ENCODE peak calls at places on chromosomes 16 and 17, in four cellular contexts. D is NCI-H2029, S is fibroblast of mammary gland, A is body of pancreas. G is an unnamed sample.

GRCh38 chr16:57357330-57358151 is 1.0 kb upstream of the CCL22 start:
- DNase-seq in D (no peak), A (no peak), S (no peak), G (no peak)

GRCh38 chr17:7589204-7589868 is 558 bp downstream of the SOX15 start:
- DNase-seq in A (peak; percentile 85), S (peak; percentile 88), D (no peak), G (peak; percentile 86)

GRCh38 chr17:78242024-78242742 is 10.8 kb downstream of the TMEM235 start:
- DNase-seq in A (no peak), S (no peak), D (no peak), G (no peak)

GRCh38 chr17:16995930-16996329 is 24.0 kb upstream of the TNFRSF13B start:
- DNase-seq in A (no peak), S (no peak), D (no peak), G (no peak)

GRCh38 chr16:71626858-71627213 is 852 bp downstream of the MARVELD3 start:
- DNase-seq in S (no peak), D (no peak), A (peak; percentile 75), G (peak; percentile 47)

GRCh38 chr16:89845417-89845816 is 17.1 kb downstream of the SPIRE2 start:
- DNase-seq in D (no peak), A (no peak), S (no peak), G (no peak)

GRCh38 chr17:55433029-55433628 is 11.5 kb upstream of the MMD start:
- DNase-seq in A (peak; percentile 32), S (no peak), D (no peak), G (peak; percentile 78)

GRCh38 chr17:17806035-17806434 is 30.8 kb downstream of the SREBF1 start:
- DNase-seq in D (no peak), A (no peak), S (no peak), G (no peak)

GRCh38 chr17:74241434-74241833 is 28.1 kb downstream of the TTYH2 start:
- DNase-seq in A (no peak), S (peak; percentile 20), D (no peak), G (no peak)

GRCh38 chr16:23491490-23492391 is 18.6 kb downstream of the GGA2 start:
- DNase-seq in D (no peak), A (no peak), S (no peak), G (peak; percentile 47)

GRCh38 chr17:66980896-66981295 is 16.4 kb downstream of the CACNG4 start:
- DNase-seq in D (no peak), A (no peak), S (peak; percentile 5), G (no peak)

G was measured in prostate gland.